ENCODE peak calls at places on chromosome 15, in four cellular contexts. B, T, P and N are unnamed samples.

GRCh38 chr15:78421241-78421994 is 16.6 kb upstream of the IREB2 start:
- DNase-seq in P (no peak), B (no peak), T (no peak), N (no peak)

GRCh38 chr15:29088666-29089065 is 181.0 kb downstream of the NSMCE3 start:
- DNase-seq in B (no peak), T (no peak), P (no peak), N (no peak)

GRCh38 chr15:42050484-42051255 is 29.8 kb upstream of the PLA2G4E start:
- DNase-seq in B (no peak), T (no peak), P (no peak), N (no peak)

GRCh38 chr15:98067339-98067738 is 106.8 kb downstream of the ARRDC4 start:
- DNase-seq in B (no peak), T (peak; percentile 60), P (no peak), N (peak; percentile 9)

GRCh38 chr15:58552505-58553364 is 120.9 kb downstream of the LIPC start:
- DNase-seq in P (no peak), T (no peak), B (no peak), N (no peak)

GRCh38 chr15:57573151-57573550 is 18.6 kb upstream of the MYZAP start:
- DNase-seq in P (no peak), T (no peak), B (no peak), N (no peak)

GRCh38 chr15:74892313-74892712 is 2.5 kb downstream of the MPI start:
- DNase-seq in P (no peak), B (no peak), T (no peak), N (no peak)

GRCh38 chr15:101396484-101397261 is 92.8 kb downstream of the PCSK6 start:
- DNase-seq in T (no peak), P (no peak), B (no peak), N (no peak)

GRCh38 chr15:29516929-29517328 is 247.3 kb upstream of the NSMCE3 start:
- DNase-seq in P (no peak), T (no peak), B (no peak), N (no peak)

GRCh38 chr15:92068121-92068520 is 214.6 kb downstream of the SLCO3A1 start:
- DNase-seq in B (no peak), P (no peak), T (no peak), N (peak; percentile 21)

GRCh38 chr15:64507293-64507802 is 47.0 kb downstream of the ZNF609 start:
- DNase-seq in T (peak; percentile 13), B (peak; percentile 52), P (peak; percentile 69), N (peak; percentile 38)

GRCh38 chr15:33851079-33851478 is 117.2 kb upstream of the CHRM5 start:
- DNase-seq in B (no peak), P (no peak), T (no peak), N (no peak)

GRCh38 chr15:42087926-42088800 is 6.2 kb downstream of the PLA2G4D start:
- DNase-seq in P (no peak), B (no peak), T (no peak), N (no peak)

GRCh38 chr15:97037080-97037479 is 706.6 kb downstream of the NR2F2 start:
- DNase-seq in P (no peak), T (no peak), B (no peak), N (no peak)

GRCh38 chr15:88655780-88656488 is 17.1 kb downstream of the ISG20 start:
- DNase-seq in T (no peak), P (no peak), B (no peak), N (no peak)

GRCh38 chr15:101348643-101349496 is 53.8 kb upstream of the SNRPA1 start:
- DNase-seq in P (no peak), B (no peak), T (no peak), N (no peak)

GRCh38 chr15:97082835-97083234 is 752.3 kb downstream of the NR2F2 start:
- DNase-seq in P (no peak), B (no peak), T (no peak), N (no peak)

GRCh38 chr15:57220220-57220619 is 156.1 kb upstream of the CGNL1 start:
- DNase-seq in P (peak; percentile 36), T (peak; percentile 71), B (no peak), N (peak; percentile 83)

GRCh38 chr15:56242576-56243116 is 1.0 kb downstream of the RFX7 start:
- DNase-seq in T (peak; percentile 15), P (no peak), B (no peak), N (peak; percentile 3)

GRCh38 chr15:88465633-88466219 is 1.5 kb downstream of the MRPL46 start:
- DNase-seq in B (no peak), T (peak; percentile 77), P (peak; percentile 46), N (peak; percentile 51)

GRCh38 chr15:48029656-48030055 is 91.1 kb upstream of the SLC24A5 start:
- DNase-seq in B (no peak), T (no peak), P (no peak), N (no peak)

GRCh38 chr15:67743558-67743957 is 81.8 kb upstream of the SKOR1 start:
- DNase-seq in T (no peak), P (no peak), B (no peak), N (no peak)

GRCh38 chr15:36177590-36178281 is 401.7 kb upstream of the CDIN1 start:
- DNase-seq in P (no peak), B (no peak), T (no peak), N (peak; percentile 51)

GRCh38 chr15:68493629-68494028 is 61.7 kb upstream of the ITGA11 start:
- DNase-seq in T (no peak), B (no peak), P (no peak), N (peak; percentile 59)

GRCh38 chr15:83365370-83365938 is 81.0 kb upstream of the BNC1 start:
- DNase-seq in B (peak; percentile 30), P (peak; percentile 56), T (peak; percentile 66), N (peak; percentile 84)

GRCh38 chr15:99895189-99895955 is 162.1 kb upstream of the LYSMD4 start:
- DNase-seq in P (no peak), T (no peak), B (no peak), N (no peak)

GRCh38 chr15:68795298-68795848 is 25.3 kb downstream of the ANP32A start:
- DNase-seq in T (peak; percentile 48), P (peak; percentile 53), B (peak; percentile 84), N (peak; percentile 37)

GRCh38 chr15:91942676-91943417 is 89.3 kb downstream of the SLCO3A1 start:
- DNase-seq in T (peak; percentile 6), P (peak; percentile 70), B (peak; percentile 71), N (peak; percentile 90)

GRCh38 chr15:34456658-34457057 is 19.1 kb upstream of the GOLGA8A start:
- DNase-seq in B (no peak), P (no peak), T (no peak), N (no peak)

GRCh38 chr15:79970921-79971434 is at the start of gene BCL2A1:
- DNase-seq in T (peak; percentile 97), B (peak; percentile 70), P (peak; percentile 87), N (peak; percentile 72)

GRCh38 chr15:72203507-72203837 is 5.9 kb upstream of the GRAMD2A start:
- DNase-seq in T (peak; percentile 60), B (no peak), P (peak; percentile 59), N (peak; percentile 79)